ENCODE peak calls at places on chromosomes 7 and 10, in six cellular contexts. T, B, G, C, A and P are unnamed samples.

GRCh38 chr10:71068811-71069411 is 143.5 kb upstream of the UNC5B start:
- DNase-seq in G (peak; percentile 5), C (peak; percentile 25), B (no peak), A (peak; percentile 15), T (no peak), P (peak; percentile 57)

GRCh38 chr7:140201393-140201792 is 24.6 kb upstream of the KDM7A start:
- DNase-seq in B (no peak), G (no peak), T (no peak), A (no peak), C (no peak), P (no peak)

GRCh38 chr10:108392286-108392685 is 1227.8 kb upstream of the SORCS1 start:
- DNase-seq in T (no peak), C (peak; percentile 54), A (peak; percentile 61), G (peak; percentile 22), B (no peak), P (no peak)

GRCh38 chr10:108956149-108956548 is 967.2 kb downstream of the XPNPEP1 start:
- DNase-seq in A (peak; percentile 8), C (no peak), G (no peak), B (no peak), T (no peak), P (no peak)

GRCh38 chr10:116713846-116714245 is 28.5 kb downstream of the HSPA12A start:
- DNase-seq in B (no peak), A (no peak), C (no peak), T (no peak), G (no peak), P (no peak)

GRCh38 chr7:43479042-43479441 is 103.9 kb upstream of the STK17A start:
- DNase-seq in T (no peak), A (no peak), C (no peak), G (no peak), B (no peak), P (no peak)

GRCh38 chr7:18109762-18110161 is 82.1 kb upstream of the PRPS1L1 start:
- DNase-seq in G (peak; percentile 31), A (peak; percentile 81), C (no peak), B (no peak), T (no peak), P (no peak)

GRCh38 chr7:82729172-82730030 is 285.8 kb upstream of the CACNA2D1 start:
- DNase-seq in C (peak; percentile 69), T (no peak), G (peak; percentile 67), A (no peak), B (no peak), P (no peak)

GRCh38 chr10:95363303-95363912 is 72.6 kb upstream of the PDLIM1 start:
- DNase-seq in C (peak; percentile 84), B (no peak), T (peak; percentile 47), A (peak; percentile 36), G (peak; percentile 80), P (no peak)

GRCh38 chr10:97356318-97356914 is 21.9 kb upstream of the FRAT2 start:
- DNase-seq in B (no peak), C (no peak), A (no peak), T (no peak), G (no peak), P (no peak)

GRCh38 chr10:17851611-17852010 is 42.5 kb downstream of the MRC1 start:
- DNase-seq in B (no peak), C (no peak), G (no peak), A (no peak), T (peak; percentile 43), P (no peak)

GRCh38 chr7:157272351-157273207 is 64.2 kb upstream of the DNAJB6 start:
- DNase-seq in G (no peak), C (no peak), B (no peak), A (no peak), T (no peak), P (no peak)

GRCh38 chr10:117345143-117345542 is 30.1 kb downstream of the PDZD8 start:
- DNase-seq in B (no peak), G (peak; percentile 15), A (no peak), T (no peak), C (peak; percentile 20), P (no peak)

GRCh38 chr7:131898418-131898817 is 342.0 kb upstream of the PODXL start:
- DNase-seq in C (peak; percentile 41), T (no peak), A (peak; percentile 77), B (no peak), G (no peak), P (no peak)

GRCh38 chr7:84950836-84951235 is 236.0 kb downstream of the SEMA3D start:
- DNase-seq in C (peak; percentile 7), A (peak; percentile 20), G (peak; percentile 22), B (no peak), T (no peak), P (no peak)

GRCh38 chr7:55467047-55467593 is 102.0 kb downstream of the LANCL2 start:
- DNase-seq in A (no peak), C (no peak), T (no peak), B (no peak), G (no peak), P (no peak)

GRCh38 chr10:102764340-102765257 is 20.9 kb downstream of the WBP1L start:
- DNase-seq in G (peak; percentile 61), B (peak; percentile 70), T (no peak), C (peak; percentile 76), A (no peak), P (no peak)

GRCh38 chr10:131198843-131199242 is 112.7 kb downstream of the TCERG1L start:
- DNase-seq in B (no peak), G (no peak), T (no peak), C (no peak), A (no peak), P (no peak)

GRCh38 chr7:125119559-125120115 is 190.0 kb upstream of the POT1 start:
- DNase-seq in G (no peak), T (no peak), B (no peak), C (no peak), A (no peak), P (no peak)

GRCh38 chr7:26237035-26237807 is 35.7 kb downstream of the CBX3 start:
- DNase-seq in C (no peak), T (no peak), G (no peak), B (no peak), A (peak; percentile 15), P (no peak)

GRCh38 chr7:158614695-158615094 is 27.1 kb upstream of the PTPRN2 start:
- DNase-seq in T (no peak), G (peak; percentile 65), C (peak; percentile 46), B (no peak), A (peak; percentile 57), P (no peak)

GRCh38 chr7:98877692-98878364 is 504 bp upstream of the TRRAP start:
- DNase-seq in B (no peak), T (no peak), G (no peak), C (no peak), A (no peak), P (no peak)

GRCh38 chr10:25065761-25066476 is 49.5 kb downstream of the THNSL1 start:
- DNase-seq in B (no peak), T (no peak), G (no peak), C (no peak), A (no peak), P (no peak)

GRCh38 chr10:119805702-119806230 is 66.9 kb downstream of the MCMBP start:
- DNase-seq in A (no peak), B (no peak), C (no peak), G (no peak), T (no peak), P (no peak)

GRCh38 chr10:124093076-124093773 is at the start of gene CHST15:
- DNase-seq in G (peak; percentile 62), A (peak; percentile 69), T (peak; percentile 46), C (peak; percentile 77), B (peak; percentile 39), P (no peak)

GRCh38 chr7:132466367-132466766 is 109.9 kb downstream of the PLXNA4 start:
- DNase-seq in T (no peak), G (no peak), C (no peak), B (no peak), A (no peak), P (no peak)

GRCh38 chr10:1036341-1036791 is 10.7 kb upstream of the IDI2 start:
- DNase-seq in G (peak; percentile 37), C (no peak), A (peak; percentile 88), T (no peak), B (no peak), P (no peak)

GRCh38 chr7:87219545-87220025 is at the start of gene TMEM243:
- DNase-seq in T (peak; percentile 86), C (peak; percentile 79), B (peak; percentile 73), A (peak; percentile 65), G (peak; percentile 63), P (peak; percentile 13)

GRCh38 chr7:8590225-8590624 is 156.8 kb downstream of the NXPH1 start:
- DNase-seq in B (no peak), A (no peak), G (no peak), T (no peak), C (no peak), P (no peak)
- H3K4me3 ChIP-seq in B (no peak overlapping the region), A (no peak overlapping the region), G (no peak overlapping the region), T (no peak overlapping the region), C (no peak overlapping the region), P (no peak overlapping the region)

DNA sequence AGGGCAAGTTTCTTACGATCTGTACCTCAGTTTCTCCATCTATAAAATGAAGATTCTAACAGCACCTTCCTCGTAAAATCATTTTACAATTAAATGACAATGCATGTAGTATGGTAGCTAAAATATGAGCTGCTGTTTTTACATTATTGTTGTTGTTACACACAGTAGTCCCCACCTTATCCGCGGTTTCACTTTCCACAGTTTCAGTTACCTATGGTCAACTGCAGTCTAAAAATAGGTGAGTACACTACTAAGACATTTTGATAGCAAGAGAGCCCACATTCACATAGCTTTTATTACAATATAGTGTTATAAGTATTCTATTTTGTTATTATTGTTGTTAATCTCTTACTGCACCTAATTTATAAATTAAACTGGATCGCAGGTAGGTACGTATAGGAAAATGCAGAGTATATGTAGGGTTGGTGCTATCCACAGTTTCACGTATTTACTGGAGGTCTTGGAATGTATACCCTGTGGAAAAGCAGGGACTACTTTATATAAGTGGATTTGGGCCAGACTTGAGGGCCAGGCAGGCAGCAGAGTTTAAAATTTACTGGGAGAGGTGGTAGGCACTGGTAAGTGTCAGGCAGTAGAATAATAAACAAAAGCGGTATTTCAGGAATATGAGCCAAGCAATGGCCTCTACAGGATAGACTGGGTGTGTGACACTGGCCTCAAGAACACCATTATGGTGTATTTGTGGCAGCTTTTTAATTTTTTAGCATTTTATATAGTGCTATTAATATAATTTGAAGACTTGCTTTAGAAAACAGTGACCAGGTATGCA is 10.2 kb downstream of the DNMBP start:
- DNase-seq in A (no peak), G (no peak), T (no peak), B (no peak), C (no peak), P (no peak)
- H3K4me1 ChIP-seq in A (peaks cover 23% of the 10 kb centered on the region), G (peaks cover 13% of the 10 kb centered on the region), T (peaks cover 45% of the 10 kb centered on the region), B (peaks cover 6% of the 10 kb centered on the region), C (peaks cover 38% of the 10 kb centered on the region), P (peaks cover 5% of the 10 kb centered on the region)

DNA sequence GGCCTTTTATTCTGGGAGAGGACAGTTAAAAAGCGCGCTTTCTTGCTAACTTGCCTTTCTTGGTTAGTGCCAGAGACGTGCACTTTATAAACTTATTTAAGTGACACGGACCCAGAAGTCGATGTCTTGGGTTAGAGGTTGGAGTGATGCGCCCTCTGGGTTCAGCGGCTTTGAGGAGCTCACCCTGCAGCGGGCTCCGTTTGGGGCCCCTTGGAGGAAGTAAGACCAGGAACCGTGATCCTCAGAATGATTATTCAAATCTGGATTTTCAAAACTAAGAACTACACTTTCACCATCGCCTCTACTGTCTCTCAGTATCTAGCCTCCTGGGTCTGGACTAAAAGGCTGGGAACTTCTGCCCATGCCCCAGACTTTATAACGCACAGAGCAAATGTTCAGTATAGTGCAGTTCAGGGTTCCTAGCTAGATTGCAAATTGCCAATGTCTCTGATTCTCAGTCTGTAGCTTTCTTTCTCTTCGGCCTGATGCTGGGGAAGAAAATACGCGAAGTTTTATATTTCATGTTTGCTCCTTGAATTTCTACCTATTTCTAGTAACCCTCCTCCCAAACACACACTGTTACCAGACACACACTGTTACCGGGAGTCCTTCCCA is 18.6 kb upstream of the SMO start:
- DNase-seq in B (no peak), G (no peak), A (no peak), C (no peak), T (no peak), P (no peak)
- H3K4me3 ChIP-seq in B (peak overlapping the region; percentile 21), G (peak overlapping the region; percentile 57), A (peak overlapping the region; percentile 49), C (no peak overlapping the region), T (peak overlapping the region; percentile 34), P (peak overlapping the region; percentile 80)

GRCh38 chr10:13416760-13417159 is 68.7 kb upstream of the SEPHS1 start:
- DNase-seq in C (no peak), G (no peak), A (no peak), B (no peak), T (no peak), P (no peak)
- H3K4me1 ChIP-seq in C (no peaks in the 10 kb centered on the region), G (no peaks in the 10 kb centered on the region), A (no peaks in the 10 kb centered on the region), B (no peaks in the 10 kb centered on the region), T (peaks cover 7% of the 10 kb centered on the region), P (no peaks in the 10 kb centered on the region)